ENCODE peak calls at places on chromosome 14, in five cellular contexts. I, E, D, Q and C are unnamed samples.

GRCh38 chr14:35879654-35880249 is 53.6 kb downstream of the BRMS1L start:
- DNase-seq in I (no peak), Q (peak; percentile 43), D (no peak), E (no peak), C (no peak)

GRCh38 chr14:58430156-58430555 is 2.6 kb downstream of the KIAA0586 start:
- DNase-seq in E (no peak), D (no peak), Q (peak; percentile 78), I (no peak), C (no peak)

GRCh38 chr14:88005978-88006851 is 1.3 kb downstream of the GPR65 start:
- DNase-seq in E (no peak), D (no peak), I (no peak), Q (no peak), C (no peak)

GRCh38 chr14:93861846-93862641 is 65.1 kb upstream of the FAM181A start:
- DNase-seq in I (no peak), D (no peak), Q (no peak), E (no peak), C (no peak)

GRCh38 chr14:50123062-50123461 is 6.7 kb upstream of the VCPKMT start:
- DNase-seq in I (no peak), E (no peak), D (no peak), Q (no peak), C (no peak)

GRCh38 chr14:52117433-52117832 is 48.6 kb upstream of the NID2 start:
- DNase-seq in Q (no peak), E (no peak), I (peak; percentile 58), D (no peak), C (no peak)

GRCh38 chr14:67186789-67187188 is 2.5 kb upstream of the GARIN2 start:
- DNase-seq in D (no peak), I (peak; percentile 2), Q (peak; percentile 15), E (no peak), C (no peak)

GRCh38 chr14:102848830-102849521 is 71.7 kb downstream of the TRAF3 start:
- DNase-seq in Q (no peak), I (no peak), D (no peak), E (no peak), C (no peak)

GRCh38 chr14:56716705-56717104 is 93.6 kb downstream of the OTX2 start:
- DNase-seq in I (no peak), E (no peak), Q (no peak), D (no peak), C (no peak)

GRCh38 chr14:92544051-92544730 is 30.6 kb downstream of the RIN3 start:
- DNase-seq in I (peak; percentile 63), D (no peak), E (no peak), Q (no peak), C (no peak)
- H4K91ac ChIP-seq in I (peak overlapping the region; percentile 36), D (no peak overlapping the region), E (no peak overlapping the region), Q (no peak overlapping the region), C (no peak overlapping the region)

DNA sequence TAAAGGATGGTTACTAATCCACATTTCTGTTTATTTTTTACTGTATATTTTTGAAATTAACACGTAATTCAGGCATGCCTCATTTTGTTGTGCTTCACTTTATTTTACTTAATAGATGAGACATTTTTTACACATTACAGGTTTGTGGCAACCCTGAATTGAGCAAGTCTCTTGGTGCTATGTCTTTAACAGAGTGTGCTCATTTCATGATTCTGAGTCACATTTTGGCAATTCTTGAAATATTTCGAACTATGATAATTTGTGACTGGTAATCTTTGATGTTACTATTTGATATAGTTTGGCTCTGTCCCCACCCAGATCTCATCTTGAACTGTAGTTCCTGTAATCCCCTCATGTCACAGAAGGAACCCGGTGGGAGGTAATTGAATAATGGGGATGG is 1120.5 kb upstream of the FLRT2 start:
- DNase-seq in D (no peak), I (no peak), Q (no peak), E (no peak), C (no peak)
- H3K9ac ChIP-seq in D (no peak overlapping the region), I (no peak overlapping the region), Q (no peak overlapping the region), E (no peak overlapping the region), C (no peak overlapping the region)

GRCh38 chr14:54396183-54396492 is 669 bp upstream of the CDKN3 start:
- DNase-seq in D (no peak), Q (no peak), E (no peak), I (no peak), C (no peak)
- H4K91ac ChIP-seq in D (no peak overlapping the region), Q (no peak overlapping the region), E (no peak overlapping the region), I (peak overlapping the region; percentile 51), C (no peak overlapping the region)

GRCh38 chr14:74350211-74350943 is 2.1 kb downstream of the VRTN start:
- DNase-seq in Q (no peak), D (no peak), I (no peak), E (no peak), C (no peak)
- H3K9ac ChIP-seq in Q (no peak overlapping the region), D (no peak overlapping the region), I (no peak overlapping the region), E (peak overlapping the region; percentile 93), C (peak overlapping the region; percentile 76)

DNA sequence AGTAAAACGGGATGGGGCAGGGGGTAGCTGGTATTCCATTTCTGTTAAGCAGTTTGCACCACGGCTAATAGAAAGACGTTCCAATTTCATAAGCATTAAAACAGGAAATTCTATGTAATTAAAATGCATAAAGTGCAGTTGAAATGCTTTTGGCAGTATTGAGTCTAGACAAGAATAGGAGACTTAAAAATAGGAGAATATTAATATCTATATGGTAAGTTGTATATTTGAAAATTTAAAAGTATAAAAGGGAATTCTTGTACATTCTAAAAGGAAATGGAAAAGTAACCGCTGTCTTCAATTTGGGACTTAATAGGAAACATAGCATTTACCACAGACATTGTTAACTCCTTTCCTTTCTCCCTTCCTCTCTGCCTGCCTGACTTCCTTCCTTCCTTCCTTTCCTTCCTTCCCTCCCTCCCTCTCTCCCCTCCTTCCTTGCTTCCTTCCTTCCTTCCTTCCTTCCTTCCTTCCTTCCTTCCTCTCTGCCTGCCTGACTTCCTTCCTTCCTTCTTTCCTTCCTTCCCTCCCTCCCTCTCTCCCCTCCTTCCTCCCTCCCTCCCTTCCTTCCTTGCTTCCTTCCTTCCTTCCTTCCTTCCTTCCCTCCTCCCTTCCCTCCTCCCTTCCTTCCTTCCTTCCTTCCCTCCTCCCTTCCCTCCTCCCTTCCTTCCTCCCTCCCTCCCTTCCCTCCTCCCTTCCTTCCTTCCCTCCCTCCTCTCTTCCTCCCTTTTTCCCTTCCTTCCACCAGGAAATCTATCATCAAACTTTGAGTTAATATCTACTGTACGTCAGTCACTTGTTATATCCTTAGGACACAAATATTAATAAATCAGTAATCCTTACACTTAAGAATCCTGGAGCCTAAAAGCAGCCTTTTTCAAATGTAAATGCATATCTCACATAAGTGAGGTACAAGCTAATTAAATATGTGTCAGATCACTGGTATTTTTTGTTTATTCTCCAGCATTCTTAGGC is 1049.3 kb downstream of the GALC start:
- DNase-seq in E (no peak), I (no peak), Q (no peak), D (no peak), C (no peak)
- H4K91ac ChIP-seq in E (no peak overlapping the region), I (no peak overlapping the region), Q (no peak overlapping the region), D (no peak overlapping the region), C (no peak overlapping the region)

DNA sequence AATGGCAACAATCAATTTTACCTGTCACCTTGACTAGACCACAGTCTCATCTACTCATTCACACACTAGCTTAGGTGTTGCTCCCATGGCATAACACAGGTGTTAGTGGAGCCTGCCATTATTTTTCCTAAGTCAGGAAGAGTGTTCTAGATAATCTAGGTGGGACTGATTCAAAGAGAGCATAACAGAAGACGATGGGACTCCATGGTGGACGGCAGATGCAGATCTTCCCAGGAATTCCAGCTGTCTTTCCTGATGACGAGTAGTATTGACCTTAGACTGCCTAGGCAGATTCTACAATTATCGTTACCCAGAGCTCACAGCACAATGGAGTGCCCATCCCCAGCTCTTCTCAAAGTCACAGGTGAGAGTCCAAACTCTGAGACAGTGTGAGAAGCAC is 589.0 kb downstream of the TMEM121 start:
- DNase-seq in E (no peak), D (no peak), Q (no peak), I (no peak), C (no peak)
- H3K9ac ChIP-seq in E (no peak overlapping the region), D (no peak overlapping the region), Q (no peak overlapping the region), I (no peak overlapping the region), C (no peak overlapping the region)

DNA sequence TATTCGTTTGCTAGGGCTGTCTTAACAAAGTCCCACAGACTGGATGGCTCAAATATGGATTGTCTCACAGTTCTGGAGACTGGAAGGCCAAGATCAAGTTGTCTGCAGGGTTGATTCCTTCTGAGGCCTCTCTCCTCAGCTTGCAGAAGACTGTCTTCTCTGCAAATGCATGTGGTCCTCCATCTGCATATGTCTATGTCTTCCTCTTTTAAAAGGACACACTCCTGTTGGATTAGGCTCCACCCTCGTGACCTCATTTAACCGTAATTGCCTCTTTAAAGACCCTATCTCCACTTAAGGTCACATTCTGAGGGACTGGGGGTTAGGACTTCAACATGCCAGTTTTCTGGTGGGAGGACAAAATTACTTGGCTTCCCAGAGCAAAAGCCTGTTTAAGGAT is 123.3 kb downstream of the SLC38A6 start:
- DNase-seq in E (peak; percentile 33), Q (no peak), I (no peak), D (no peak), C (no peak)
- H4K91ac ChIP-seq in E (peak overlapping the region; percentile 5), Q (peak overlapping the region; percentile 97), I (peak overlapping the region; percentile 50), D (no peak overlapping the region), C (no peak overlapping the region)

GRCh38 chr14:55448146-55448614 is 7.8 kb upstream of the TBPL2 start:
- DNase-seq in D (no peak), E (no peak), Q (peak; percentile 92), I (peak; percentile 89), C (no peak)

GRCh38 chr14:55450124-55450523 is 9.7 kb upstream of the TBPL2 start:
- DNase-seq in E (peak; percentile 7), Q (no peak), D (no peak), I (no peak), C (no peak)

GRCh38 chr14:55449116-55449515 is 8.7 kb upstream of the TBPL2 start:
- DNase-seq in D (no peak), Q (no peak), I (no peak), E (no peak), C (no peak)

GRCh38 chr14:55446833-55447232 is 6.4 kb upstream of the TBPL2 start:
- DNase-seq in I (no peak), D (no peak), Q (peak; percentile 70), E (no peak), C (no peak)

GRCh38 chr14:55446127-55446736 is 5.8 kb upstream of the TBPL2 start:
- DNase-seq in I (peak; percentile 20), D (peak; percentile 82), E (peak; percentile 75), Q (peak; percentile 80), C (peak; percentile 71)
- H3K9ac ChIP-seq in I (no peak overlapping the region), D (no peak overlapping the region), E (no peak overlapping the region), Q (peak overlapping the region; percentile 85), C (no peak overlapping the region)